ENCODE peak calls at places on chromosome 3, in eight cellular contexts. J is fibroblast of lung; C is nephron progenitor cell; X is brain microvascular endothelial cell; M is RWPE1; F is stimulated activated CD4-positive, alpha-beta T cell treated with anti-CD3 and anti-CD28 coated beads, Interleukin-1b, Interleukin-23, amount 100 ng/mL, for 1 hour; R is NCI-H1436 treated with DMSO at 0.1 percent for 48 hours; O is caudate nucleus. T is an unnamed sample.
A peak's percentile ranks its signal among the peaks of the same experiment; 100 is the strongest.

GRCh38 chr3:57160046-57160730 is 5.0 kb downstream of the IL17RD start:
- DNase-seq in M (no peak), O (no peak), C (no peak), R (no peak), F (no peak), X (no peak), J (no peak), T (no peak)

GRCh38 chr3:64627471-64628321 is 60.1 kb downstream of the ADAMTS9 start:
- DNase-seq in M (no peak), F (no peak), O (no peak), X (no peak), J (no peak), R (no peak), C (no peak), T (no peak)

GRCh38 chr3:17850448-17850847 is 108.0 kb upstream of the TBC1D5 start:
- DNase-seq in O (no peak), J (peak; percentile 42), R (no peak), M (no peak), C (no peak), F (no peak), X (no peak), T (no peak)

GRCh38 chr3:29746163-29746562 is 465.3 kb downstream of the RBMS3 start:
- DNase-seq in M (no peak), F (no peak), C (no peak), X (no peak), J (peak; percentile 19), O (no peak), R (no peak), T (no peak)

GRCh38 chr3:44883999-44884431 is 9.6 kb downstream of the TGM4 start:
- DNase-seq in F (no peak), O (no peak), M (peak; percentile 82), C (no peak), X (peak; percentile 94), J (peak; percentile 98), R (no peak), T (peak; percentile 92)

GRCh38 chr3:140552898-140553297 is 125.0 kb upstream of the TRIM42 start:
- DNase-seq in R (no peak), M (peak; percentile 60), F (no peak), X (no peak), J (peak; percentile 30), O (no peak), C (no peak), T (peak; percentile 37)

GRCh38 chr3:107756649-107757048 is 233.9 kb downstream of the BBX start:
- DNase-seq in M (no peak), J (no peak), R (no peak), X (no peak), C (no peak), F (no peak), O (no peak), T (no peak)

GRCh38 chr3:175590745-175591144 is 731.6 kb downstream of the NAALADL2 start:
- DNase-seq in X (no peak), O (no peak), F (no peak), M (no peak), C (no peak), R (no peak), J (peak; percentile 30), T (no peak)

GRCh38 chr3:171284308-171285075 is 175.7 kb downstream of the TNIK start:
- DNase-seq in F (no peak), X (peak; percentile 96), M (peak; percentile 85), C (no peak), O (no peak), R (no peak), J (peak; percentile 98), T (peak; percentile 83)

GRCh38 chr3:141067559-141067958 is 16.4 kb downstream of the SPSB4 start:
- DNase-seq in J (no peak), M (no peak), X (no peak), R (no peak), F (no peak), O (no peak), C (no peak), T (no peak)

GRCh38 chr3:132543016-132543739 is 53.9 kb upstream of the ACKR4 start:
- DNase-seq in R (no peak), O (no peak), F (no peak), J (peak; percentile 98), X (peak; percentile 68), M (peak; percentile 38), C (no peak), T (peak; percentile 46)

GRCh38 chr3:106862067-106862466 is 515.2 kb upstream of the CCDC54 start:
- DNase-seq in C (no peak), R (no peak), X (peak; percentile 72), M (no peak), O (no peak), J (peak; percentile 76), F (no peak), T (no peak)

GRCh38 chr3:15676259-15676658 is 74.7 kb downstream of the BTD start:
- DNase-seq in J (no peak), R (no peak), O (no peak), X (no peak), C (no peak), M (no peak), F (no peak), T (no peak)

GRCh38 chr3:142633073-142633472 is 36.9 kb downstream of the PLS1 start:
- DNase-seq in R (peak; percentile 50), O (no peak), J (no peak), C (no peak), F (no peak), X (no peak), M (no peak), T (no peak)